ENCODE peak calls at places on chromosomes 6 and 20, in nine cellular contexts. R is stomach, A is cardiac fibroblast, F is lower leg skin, X is neural progenitor cell, S is Panc1, N is heart right ventricle, L is pancreas, V is adrenal gland. D is an unnamed sample.

GRCh38 chr6:13431861-13432465 is 55.4 kb downstream of the GFOD1 start:
- DNase-seq in S (no peak), V (no peak), A (peak), N (no peak), R (no peak), F (no peak), X (no peak), L (no peak), D (no peak)

GRCh38 chr6:39037082-39037487 is 11.5 kb upstream of the GLP1R start:
- DNase-seq in N (no peak), S (no peak), X (peak), A (no peak), F (no peak), R (no peak), V (no peak), L (no peak), D (no peak)

GRCh38 chr6:31898200-31899011 is 908 bp upstream of the EHMT2 start:
- DNase-seq in S (no peak), V (no peak), F (no peak), L (no peak), N (no peak), R (no peak), X (peak), A (peak), D (no peak)

GRCh38 chr6:148193063-148193680 is 149.5 kb upstream of the SASH1 start:
- DNase-seq in S (no peak), A (no peak), X (no peak), R (peak), N (no peak), F (peak), L (no peak), V (no peak), D (peak)

GRCh38 chr20:32234135-32234808 is 26.6 kb downstream of the POFUT1 start:
- DNase-seq in A (no peak), V (no peak), F (no peak), R (no peak), S (no peak), X (no peak), N (no peak), L (no peak), D (no peak)

GRCh38 chr20:21251278-21251677 is 51.9 kb upstream of the XRN2 start:
- DNase-seq in X (no peak), V (peak), L (no peak), S (no peak), F (no peak), N (no peak), A (no peak), R (no peak), D (no peak)

GRCh38 chr20:22775256-22775655 is 190.9 kb upstream of the FOXA2 start:
- DNase-seq in S (no peak), N (no peak), A (no peak), X (no peak), L (no peak), R (no peak), V (no peak), F (no peak), D (no peak)

GRCh38 chr6:79895382-79896100 is 51.8 kb downstream of the ELOVL4 start:
- DNase-seq in V (no peak), A (peak), L (no peak), R (no peak), N (no peak), X (no peak), S (no peak), F (no peak), D (no peak)

GRCh38 chr20:3677733-3678132 is 4.1 kb downstream of the ADAM33 start:
- DNase-seq in F (no peak), R (no peak), V (no peak), L (no peak), S (no peak), X (no peak), A (no peak), N (peak), D (no peak)

GRCh38 chr6:77292564-77293546 is 170.4 kb downstream of the HTR1B start:
- DNase-seq in F (no peak), A (peak), N (no peak), S (peak), L (no peak), V (no peak), R (no peak), X (no peak), D (peak)

GRCh38 chr6:43040542-43041257 is 13.0 kb downstream of the CUL7 start:
- DNase-seq in L (no peak), R (no peak), X (no peak), F (no peak), V (no peak), S (no peak), N (no peak), A (no peak), D (no peak)

GRCh38 chr6:81562169-81562568 is 190.3 kb downstream of the TENT5A start:
- DNase-seq in A (peak), L (no peak), X (no peak), N (no peak), R (no peak), V (no peak), F (no peak), S (no peak), D (no peak)

GRCh38 chr6:152048921-152049320 is 241.4 kb downstream of the ESR1 start:
- DNase-seq in F (no peak), S (no peak), A (no peak), L (no peak), X (no peak), R (no peak), N (no peak), V (no peak), D (no peak)

GRCh38 chr6:7673063-7673536 is 52.8 kb upstream of the BMP6 start:
- DNase-seq in N (peak), R (peak), A (peak), X (peak), L (no peak), S (no peak), F (peak), V (no peak), D (no peak)
- TF ChIP-seq CTCF in N (no peak), R (no peak), A (no peak), X (peak), L (no peak), S (no peak), F (no peak), V (no peak), D (no peak)

GRCh38 chr20:51880188-51880587 is 77.9 kb upstream of the SALL4 start:
- DNase-seq in V (no peak), R (no peak), X (no peak), S (no peak), N (no peak), A (no peak), F (no peak), L (no peak), D (no peak)

GRCh38 chr20:51871943-51872342 is 69.6 kb upstream of the SALL4 start:
- DNase-seq in S (no peak), N (no peak), L (no peak), V (no peak), R (no peak), X (no peak), F (no peak), A (no peak), D (peak)

DNA sequence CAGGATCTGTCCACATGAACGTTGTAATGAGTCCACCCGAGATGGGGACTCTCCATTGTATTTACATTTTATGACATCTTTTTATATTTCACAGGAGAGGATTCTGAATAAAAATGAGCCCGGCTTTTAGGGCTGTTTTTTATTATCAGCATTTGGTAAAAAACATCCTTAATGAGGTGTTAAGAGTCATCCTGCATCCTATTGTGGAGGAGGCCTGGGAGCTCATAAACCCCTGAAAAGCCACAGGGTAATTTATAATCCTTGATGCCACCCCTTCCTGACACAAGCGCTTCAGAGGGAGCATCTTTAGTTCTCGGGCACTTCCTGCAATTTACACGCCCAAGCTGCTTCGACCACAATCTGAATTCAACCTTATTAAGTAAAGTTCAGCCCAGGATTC is 74.2 kb upstream of the SALL4 start:
- DNase-seq in R (no peak), S (no peak), L (no peak), F (no peak), X (no peak), A (no peak), V (no peak), N (no peak), D (no peak)
- H3K4me3 ChIP-seq in R (no peak), S (no peak), L (no peak), F (no peak), X (no peak), A (no peak), V (no peak), N (no peak), D (no peak)

GRCh38 chr20:49661560-49662329 is 51.9 kb downstream of the B4GALT5 start:
- DNase-seq in X (no peak), A (peak), F (no peak), N (no peak), R (no peak), L (no peak), V (no peak), S (no peak), D (no peak)
- TF ChIP-seq CTCF in X (no peak), A (no peak), F (no peak), N (no peak), R (no peak), L (no peak), V (no peak), S (no peak), D (no peak)

GRCh38 chr6:123224077-123224476 is 228.0 kb downstream of the CLVS2 start:
- DNase-seq in S (no peak), R (no peak), X (no peak), A (no peak), L (no peak), F (no peak), N (no peak), V (no peak), D (no peak)

GRCh38 chr6:123226398-123226797 is 230.4 kb downstream of the CLVS2 start:
- DNase-seq in L (no peak), A (no peak), F (no peak), V (no peak), R (no peak), X (peak), S (no peak), N (no peak), D (no peak)

DNA sequence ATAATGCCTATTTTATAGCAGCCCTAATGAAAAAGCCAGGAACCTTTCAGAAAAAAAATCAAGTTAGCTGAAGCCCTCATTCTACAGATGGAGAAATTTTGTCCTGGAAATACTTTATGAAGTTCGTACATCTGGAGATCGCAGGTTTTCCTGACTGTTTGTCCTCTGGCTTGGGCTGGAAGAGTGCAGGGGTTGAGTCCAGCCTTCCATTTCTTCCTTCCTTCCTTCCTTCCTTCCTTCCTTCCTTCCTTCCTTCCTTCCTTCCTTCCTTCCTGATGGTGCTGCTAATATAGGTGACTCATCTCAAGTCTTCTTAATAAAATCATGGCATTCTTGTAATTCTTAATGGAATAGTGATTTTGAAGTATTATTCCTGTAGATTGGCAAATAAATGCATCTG is 227.4 kb downstream of the CLVS2 start:
- DNase-seq in A (no peak), V (no peak), F (no peak), N (no peak), X (no peak), L (no peak), R (no peak), S (no peak), D (no peak)
- H3K4me3 ChIP-seq in A (no peak), V (no peak), F (no peak), N (no peak), X (no peak), L (no peak), R (no peak), S (no peak), D (no peak)

DNA sequence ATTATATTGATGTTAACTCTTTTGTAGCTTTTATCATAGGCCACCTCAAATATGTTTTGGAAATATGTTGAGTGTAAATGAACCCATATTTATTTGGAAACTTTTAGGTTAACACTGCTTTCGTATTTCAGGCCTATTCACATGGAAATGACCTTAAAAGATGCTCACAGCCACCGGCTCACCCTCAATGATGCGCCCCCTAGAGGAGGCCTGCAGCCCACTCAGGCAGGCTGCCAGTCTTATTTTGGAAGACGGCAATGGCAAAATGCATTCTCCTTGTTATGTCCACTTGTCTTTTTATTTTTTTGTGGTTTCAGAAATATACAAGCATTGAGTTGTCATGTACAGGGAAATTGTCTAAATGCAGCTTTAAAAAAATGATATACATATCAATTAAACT is 869.7 kb downstream of the PHF3 start:
- DNase-seq in L (no peak), S (no peak), A (peak), N (no peak), X (peak), R (no peak), F (no peak), V (no peak), D (no peak)
- TF ChIP-seq CTCF in L (no peak), S (peak), A (peak), N (peak), X (peak), R (no peak), F (no peak), V (no peak), D (peak)

GRCh38 chr6:137879301-137879700 is 12.2 kb downstream of the TNFAIP3 start:
- DNase-seq in L (no peak), S (no peak), R (no peak), N (no peak), F (no peak), A (no peak), V (no peak), X (no peak), D (no peak)
- H3K4me3 ChIP-seq in L (no peak), S (no peak), R (no peak), N (no peak), F (no peak), A (no peak), V (no peak), X (peak), D (no peak)

DNA sequence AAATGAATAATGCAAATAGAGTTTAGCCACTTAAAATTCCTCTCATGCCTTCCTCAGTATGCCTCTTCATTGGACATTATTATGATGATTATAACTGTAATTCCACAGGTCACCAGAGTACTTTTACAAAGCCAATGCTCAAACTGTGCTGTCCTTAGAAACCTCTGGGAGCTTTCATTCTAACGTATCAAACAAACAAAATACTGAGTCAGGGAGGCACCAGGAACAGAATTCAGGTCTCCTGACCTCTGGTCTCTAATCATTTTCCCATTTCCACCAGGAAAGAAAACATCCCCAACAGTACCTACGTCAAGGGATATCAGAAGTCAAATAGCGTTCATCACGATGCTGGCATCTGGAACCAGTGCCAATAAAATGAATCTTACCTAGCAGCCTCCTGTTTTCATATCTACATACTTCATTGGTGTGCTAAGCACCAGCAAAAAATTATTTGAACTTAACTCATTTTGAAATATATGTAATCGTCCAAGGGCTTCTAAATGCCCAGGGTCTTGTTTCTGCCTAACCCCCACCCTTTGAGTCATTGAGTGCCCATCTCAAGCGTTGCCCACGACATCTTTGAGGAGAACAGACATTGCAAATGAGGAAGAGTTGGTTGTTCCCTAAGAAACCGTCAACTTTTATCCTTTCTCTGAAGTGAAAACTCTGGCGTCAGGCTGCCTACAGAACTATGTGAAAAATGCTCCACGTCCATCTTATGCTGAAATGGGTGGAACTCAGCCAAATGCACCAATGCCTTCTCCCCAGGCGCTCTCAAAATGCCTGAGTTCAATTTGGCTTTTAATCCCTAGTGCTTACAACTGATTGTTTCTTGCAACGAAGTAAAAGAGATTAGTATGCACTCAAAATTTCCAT is 37.8 kb downstream of the NEDD9 start:
- DNase-seq in A (peak), V (peak), S (no peak), F (no peak), X (peak), R (no peak), L (no peak), N (no peak), D (no peak)
- TF ChIP-seq CTCF in A (no peak), V (no peak), S (no peak), F (no peak), X (no peak), R (no peak), L (no peak), N (no peak), D (no peak)